ENCODE peak calls at places on chromosome 15, in eight cellular contexts. One of them, this sample, is unnamed.

GRCh38 chr15:43285609-43286037 is 18.9 kb upstream of the TGM5 start:
- DNase-seq in OCI-LY7: peak
- DNase-seq in fibroblast of lung: peak
- DNase-seq in left ventricle myocardium inferior: no peak
- DNase-seq in lower leg skin: peak
- DNase-seq in psoas muscle: no peak
- DNase-seq in colonic mucosa: peak
- DNase-seq in endothelial cell of umbilical vein: peak
- DNase-seq in this sample: peak

GRCh38 chr15:74748322-74748946 is at the start of gene CYP1A2:
- DNase-seq in psoas muscle: peak
- DNase-seq in lower leg skin: no peak
- DNase-seq in OCI-LY7: no peak
- DNase-seq in colonic mucosa: no peak
- DNase-seq in endothelial cell of umbilical vein: no peak
- DNase-seq in left ventricle myocardium inferior: no peak
- DNase-seq in fibroblast of lung: no peak
- DNase-seq in this sample: no peak

GRCh38 chr15:35383511-35383910 is 162.5 kb downstream of the DPH6 start:
- DNase-seq in fibroblast of lung: no peak
- DNase-seq in lower leg skin: no peak
- DNase-seq in psoas muscle: no peak
- DNase-seq in OCI-LY7: no peak
- DNase-seq in colonic mucosa: no peak
- DNase-seq in left ventricle myocardium inferior: no peak
- DNase-seq in endothelial cell of umbilical vein: no peak
- DNase-seq in this sample: no peak

GRCh38 chr15:58472821-58473581 is 41.2 kb downstream of the LIPC start:
- DNase-seq in psoas muscle: no peak
- DNase-seq in endothelial cell of umbilical vein: peak
- DNase-seq in colonic mucosa: no peak
- DNase-seq in OCI-LY7: peak
- DNase-seq in fibroblast of lung: no peak
- DNase-seq in left ventricle myocardium inferior: no peak
- DNase-seq in lower leg skin: no peak
- DNase-seq in this sample: peak

GRCh38 chr15:62739507-62739906 is 303.0 kb upstream of the TPM1 start:
- DNase-seq in left ventricle myocardium inferior: no peak
- DNase-seq in lower leg skin: no peak
- DNase-seq in colonic mucosa: no peak
- DNase-seq in psoas muscle: no peak
- DNase-seq in endothelial cell of umbilical vein: peak
- DNase-seq in OCI-LY7: no peak
- DNase-seq in fibroblast of lung: peak
- DNase-seq in this sample: no peak

GRCh38 chr15:86384191-86384590 is 304.5 kb downstream of the AGBL1 start:
- DNase-seq in psoas muscle: no peak
- DNase-seq in OCI-LY7: no peak
- DNase-seq in endothelial cell of umbilical vein: no peak
- DNase-seq in fibroblast of lung: no peak
- DNase-seq in colonic mucosa: no peak
- DNase-seq in lower leg skin: no peak
- DNase-seq in left ventricle myocardium inferior: no peak
- DNase-seq in this sample: no peak

GRCh38 chr15:29805708-29806104 is 16.6 kb downstream of the TJP1 start:
- DNase-seq in endothelial cell of umbilical vein: no peak
- DNase-seq in fibroblast of lung: no peak
- DNase-seq in OCI-LY7: no peak
- DNase-seq in lower leg skin: no peak
- DNase-seq in psoas muscle: no peak
- DNase-seq in left ventricle myocardium inferior: no peak
- DNase-seq in colonic mucosa: no peak
- DNase-seq in this sample: no peak

GRCh38 chr15:44676676-44677075 is 13.2 kb upstream of the SPG11 start:
- DNase-seq in OCI-LY7: no peak
- DNase-seq in endothelial cell of umbilical vein: no peak
- DNase-seq in left ventricle myocardium inferior: no peak
- DNase-seq in lower leg skin: no peak
- DNase-seq in psoas muscle: no peak
- DNase-seq in fibroblast of lung: no peak
- DNase-seq in colonic mucosa: no peak
- DNase-seq in this sample: no peak

GRCh38 chr15:77493324-77493907 is 72.7 kb downstream of the HMG20A start:
- DNase-seq in psoas muscle: no peak
- DNase-seq in endothelial cell of umbilical vein: peak
- DNase-seq in fibroblast of lung: no peak
- DNase-seq in left ventricle myocardium inferior: no peak
- DNase-seq in OCI-LY7: peak
- DNase-seq in lower leg skin: no peak
- DNase-seq in colonic mucosa: no peak
- DNase-seq in this sample: peak

GRCh38 chr15:29225534-29226224 is 43.9 kb downstream of the NSMCE3 start:
- DNase-seq in psoas muscle: no peak
- DNase-seq in left ventricle myocardium inferior: no peak
- DNase-seq in colonic mucosa: no peak
- DNase-seq in endothelial cell of umbilical vein: no peak
- DNase-seq in lower leg skin: no peak
- DNase-seq in OCI-LY7: no peak
- DNase-seq in fibroblast of lung: no peak
- DNase-seq in this sample: peak

GRCh38 chr15:57866149-57866736 is 159.7 kb downstream of the POLR2M start:
- DNase-seq in lower leg skin: no peak
- DNase-seq in psoas muscle: peak
- DNase-seq in endothelial cell of umbilical vein: peak
- DNase-seq in OCI-LY7: peak
- DNase-seq in fibroblast of lung: peak
- DNase-seq in left ventricle myocardium inferior: peak
- DNase-seq in colonic mucosa: peak
- DNase-seq in this sample: peak

GRCh38 chr15:68640791-68641331 is 62.1 kb downstream of the CORO2B start:
- DNase-seq in OCI-LY7: no peak
- DNase-seq in colonic mucosa: no peak
- DNase-seq in fibroblast of lung: peak
- DNase-seq in endothelial cell of umbilical vein: no peak
- DNase-seq in left ventricle myocardium inferior: no peak
- DNase-seq in lower leg skin: no peak
- DNase-seq in psoas muscle: no peak
- DNase-seq in this sample: no peak

GRCh38 chr15:66862111-66862815 is 160.2 kb downstream of the SMAD6 start:
- DNase-seq in OCI-LY7: no peak
- DNase-seq in fibroblast of lung: no peak
- DNase-seq in endothelial cell of umbilical vein: no peak
- DNase-seq in psoas muscle: no peak
- DNase-seq in colonic mucosa: peak
- DNase-seq in left ventricle myocardium inferior: no peak
- DNase-seq in lower leg skin: no peak
- DNase-seq in this sample: no peak

GRCh38 chr15:92454525-92455105 is 60.9 kb downstream of the ST8SIA2 start:
- DNase-seq in OCI-LY7: no peak
- DNase-seq in endothelial cell of umbilical vein: no peak
- DNase-seq in left ventricle myocardium inferior: no peak
- DNase-seq in fibroblast of lung: no peak
- DNase-seq in lower leg skin: no peak
- DNase-seq in psoas muscle: no peak
- DNase-seq in colonic mucosa: no peak
- DNase-seq in this sample: no peak

GRCh38 chr15:97525809-97526208 is 434.7 kb upstream of the ARRDC4 start:
- DNase-seq in left ventricle myocardium inferior: no peak
- DNase-seq in lower leg skin: no peak
- DNase-seq in OCI-LY7: no peak
- DNase-seq in fibroblast of lung: no peak
- DNase-seq in colonic mucosa: no peak
- DNase-seq in endothelial cell of umbilical vein: no peak
- DNase-seq in psoas muscle: no peak
- DNase-seq in this sample: no peak

GRCh38 chr15:97521390-97521789 is 439.1 kb upstream of the ARRDC4 start:
- DNase-seq in OCI-LY7: no peak
- DNase-seq in endothelial cell of umbilical vein: no peak
- DNase-seq in psoas muscle: no peak
- DNase-seq in left ventricle myocardium inferior: no peak
- DNase-seq in colonic mucosa: no peak
- DNase-seq in lower leg skin: no peak
- DNase-seq in fibroblast of lung: no peak
- DNase-seq in this sample: no peak

GRCh38 chr15:97522362-97522761 is 438.1 kb upstream of the ARRDC4 start:
- DNase-seq in lower leg skin: no peak
- DNase-seq in fibroblast of lung: no peak
- DNase-seq in left ventricle myocardium inferior: peak
- DNase-seq in endothelial cell of umbilical vein: no peak
- DNase-seq in colonic mucosa: no peak
- DNase-seq in OCI-LY7: no peak
- DNase-seq in psoas muscle: no peak
- DNase-seq in this sample: no peak

GRCh38 chr15:97520689-97521088 is 439.8 kb upstream of the ARRDC4 start:
- DNase-seq in colonic mucosa: no peak
- DNase-seq in endothelial cell of umbilical vein: no peak
- DNase-seq in left ventricle myocardium inferior: no peak
- DNase-seq in psoas muscle: no peak
- DNase-seq in fibroblast of lung: no peak
- DNase-seq in OCI-LY7: no peak
- DNase-seq in lower leg skin: no peak
- DNase-seq in this sample: no peak

GRCh38 chr15:97521894-97522293 is 438.6 kb upstream of the ARRDC4 start:
- DNase-seq in fibroblast of lung: no peak
- DNase-seq in psoas muscle: peak
- DNase-seq in colonic mucosa: no peak
- DNase-seq in left ventricle myocardium inferior: peak
- DNase-seq in OCI-LY7: no peak
- DNase-seq in endothelial cell of umbilical vein: peak
- DNase-seq in lower leg skin: no peak
- DNase-seq in this sample: no peak
- H3K4me3 ChIP-seq in fibroblast of lung: no peak
- H3K4me3 ChIP-seq in psoas muscle: peak
- H3K4me3 ChIP-seq in colonic mucosa: no peak
- H3K4me3 ChIP-seq in left ventricle myocardium inferior: peak
- H3K4me3 ChIP-seq in OCI-LY7: no peak
- H3K4me3 ChIP-seq in endothelial cell of umbilical vein: no peak
- H3K4me3 ChIP-seq in lower leg skin: no peak
- H3K4me3 ChIP-seq in this sample: no peak

DNA sequence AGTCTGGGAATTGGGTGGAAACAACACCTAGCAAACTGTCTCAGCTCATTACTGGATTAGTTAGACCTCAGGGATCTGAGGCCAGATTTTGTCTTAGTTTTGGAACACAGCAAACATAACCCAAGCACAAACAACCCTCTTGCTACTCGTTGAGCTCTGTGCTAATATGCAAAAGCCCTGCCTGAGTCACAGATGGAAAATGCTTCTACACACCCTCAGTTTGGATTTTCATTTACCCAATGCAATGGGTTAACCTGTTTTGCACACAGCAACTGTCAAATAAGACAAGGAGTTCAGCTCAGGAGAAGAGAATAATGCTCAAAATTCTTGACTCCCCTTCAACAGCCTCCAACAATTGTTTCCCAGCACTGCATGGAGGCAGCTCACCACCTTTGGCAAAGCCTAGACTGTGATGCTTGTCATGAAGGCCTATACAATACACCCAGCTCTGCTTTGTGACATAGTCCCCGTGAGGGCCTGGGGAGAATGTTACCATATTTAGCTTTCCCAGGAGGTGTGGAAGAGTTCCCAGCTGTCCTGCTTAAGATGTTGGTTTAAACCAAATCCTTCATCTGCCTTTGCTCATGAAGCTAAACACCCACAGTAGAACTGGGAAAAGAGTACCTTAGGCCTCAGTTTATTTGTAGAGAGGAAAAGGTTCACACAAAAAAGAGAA is 68.9 kb upstream of the MNS1 start:
- DNase-seq in OCI-LY7: peak
- DNase-seq in endothelial cell of umbilical vein: no peak
- DNase-seq in lower leg skin: no peak
- DNase-seq in colonic mucosa: no peak
- DNase-seq in fibroblast of lung: no peak
- DNase-seq in psoas muscle: no peak
- DNase-seq in left ventricle myocardium inferior: no peak
- DNase-seq in this sample: no peak
- TF ChIP-seq CTCF in OCI-LY7: no peak
- TF ChIP-seq CTCF in endothelial cell of umbilical vein: no peak
- TF ChIP-seq CTCF in lower leg skin: no peak
- TF ChIP-seq CTCF in colonic mucosa: no peak
- TF ChIP-seq CTCF in fibroblast of lung: no peak
- TF ChIP-seq CTCF in psoas muscle: no peak
- TF ChIP-seq CTCF in left ventricle myocardium inferior: no peak
- TF ChIP-seq CTCF in this sample: no peak

GRCh38 chr15:88747626-88748025 is 55.6 kb upstream of the ACAN start:
- DNase-seq in psoas muscle: no peak
- DNase-seq in colonic mucosa: no peak
- DNase-seq in left ventricle myocardium inferior: no peak
- DNase-seq in lower leg skin: no peak
- DNase-seq in OCI-LY7: no peak
- DNase-seq in endothelial cell of umbilical vein: no peak
- DNase-seq in fibroblast of lung: no peak
- DNase-seq in this sample: no peak

GRCh38 chr15:88746451-88746850 is 56.8 kb upstream of the ACAN start:
- DNase-seq in colonic mucosa: no peak
- DNase-seq in fibroblast of lung: no peak
- DNase-seq in psoas muscle: no peak
- DNase-seq in left ventricle myocardium inferior: no peak
- DNase-seq in lower leg skin: no peak
- DNase-seq in endothelial cell of umbilical vein: no peak
- DNase-seq in OCI-LY7: no peak
- DNase-seq in this sample: no peak

GRCh38 chr15:88744548-88745020 is 58.7 kb upstream of the ACAN start:
- DNase-seq in colonic mucosa: no peak
- DNase-seq in fibroblast of lung: no peak
- DNase-seq in left ventricle myocardium inferior: no peak
- DNase-seq in endothelial cell of umbilical vein: no peak
- DNase-seq in OCI-LY7: no peak
- DNase-seq in psoas muscle: no peak
- DNase-seq in lower leg skin: no peak
- DNase-seq in this sample: no peak

GRCh38 chr15:88745696-88746095 is 57.5 kb upstream of the ACAN start:
- DNase-seq in left ventricle myocardium inferior: no peak
- DNase-seq in fibroblast of lung: peak
- DNase-seq in endothelial cell of umbilical vein: no peak
- DNase-seq in psoas muscle: no peak
- DNase-seq in OCI-LY7: no peak
- DNase-seq in colonic mucosa: no peak
- DNase-seq in lower leg skin: no peak
- DNase-seq in this sample: no peak

DNA sequence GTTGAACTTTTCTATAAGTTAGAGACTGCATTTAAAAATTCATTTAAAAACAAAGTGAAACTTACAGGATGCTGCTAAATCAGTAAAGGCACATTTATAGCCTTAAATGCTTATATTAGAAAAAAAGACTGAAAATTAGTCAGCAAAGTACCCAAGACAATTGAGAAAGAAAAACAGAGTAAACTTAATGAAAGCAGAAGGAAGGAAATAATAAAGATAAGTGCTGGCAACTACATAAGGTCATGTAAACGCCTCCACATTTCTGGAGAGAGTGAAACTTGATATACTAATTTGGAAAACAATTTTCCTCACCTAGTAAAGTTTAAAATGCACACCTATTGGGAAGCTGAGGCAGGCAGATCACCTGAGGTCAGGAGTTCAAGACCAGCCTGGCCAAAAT is 58.2 kb upstream of the ACAN start:
- DNase-seq in colonic mucosa: no peak
- DNase-seq in left ventricle myocardium inferior: no peak
- DNase-seq in fibroblast of lung: no peak
- DNase-seq in psoas muscle: no peak
- DNase-seq in lower leg skin: no peak
- DNase-seq in endothelial cell of umbilical vein: peak
- DNase-seq in OCI-LY7: no peak
- DNase-seq in this sample: no peak
- H3K4me3 ChIP-seq in colonic mucosa: no peak
- H3K4me3 ChIP-seq in left ventricle myocardium inferior: no peak
- H3K4me3 ChIP-seq in fibroblast of lung: no peak
- H3K4me3 ChIP-seq in psoas muscle: no peak
- H3K4me3 ChIP-seq in lower leg skin: no peak
- H3K4me3 ChIP-seq in endothelial cell of umbilical vein: no peak
- H3K4me3 ChIP-seq in OCI-LY7: no peak
- H3K4me3 ChIP-seq in this sample: no peak

GRCh38 chr15:71447328-71448250 is 332.3 kb downstream of the THSD4 start:
- DNase-seq in colonic mucosa: no peak
- DNase-seq in psoas muscle: no peak
- DNase-seq in OCI-LY7: no peak
- DNase-seq in endothelial cell of umbilical vein: peak
- DNase-seq in lower leg skin: peak
- DNase-seq in fibroblast of lung: peak
- DNase-seq in left ventricle myocardium inferior: no peak
- DNase-seq in this sample: no peak
- TF ChIP-seq CTCF in colonic mucosa: no peak
- TF ChIP-seq CTCF in psoas muscle: no peak
- TF ChIP-seq CTCF in OCI-LY7: no peak
- TF ChIP-seq CTCF in endothelial cell of umbilical vein: no peak
- TF ChIP-seq CTCF in lower leg skin: no peak
- TF ChIP-seq CTCF in fibroblast of lung: no peak
- TF ChIP-seq CTCF in left ventricle myocardium inferior: no peak
- TF ChIP-seq CTCF in this sample: no peak